ENCODE peak calls at places on chromosomes 16 and 17, in four cellular contexts. L is K562, A is GM12891, S is GM12878. V is an unnamed sample.

GRCh38 chr17:38881600-38882191 is 11.8 kb downstream of the LASP1 start:
- DNase-seq in L (peak), A (no peak), S (no peak), V (no peak)

GRCh38 chr16:50881331-50881830 is 139.5 kb downstream of the CYLD start:
- DNase-seq in A (no peak), S (no peak), L (no peak), V (no peak)

GRCh38 chr17:5702951-5703510 is 118.7 kb upstream of the NLRP1 start:
- DNase-seq in A (no peak), S (no peak), L (no peak), V (no peak)

GRCh38 chr16:78211951-78212350 is 112.5 kb downstream of the WWOX start:
- DNase-seq in A (no peak), L (no peak), S (no peak), V (no peak)

GRCh38 chr17:50953831-50954601 is 87.9 kb upstream of the TOB1 start:
- DNase-seq in A (no peak), S (no peak), L (no peak), V (no peak)

GRCh38 chr17:41724476-41725030 is 9.9 kb downstream of the HAP1 start:
- DNase-seq in A (no peak), L (no peak), S (no peak), V (no peak)

GRCh38 chr16:70703041-70703834 is 17.4 kb upstream of the MTSS2 start:
- DNase-seq in S (no peak), L (peak), A (no peak), V (no peak)

GRCh38 chr17:74865504-74866197 is 6.0 kb upstream of the GRIN2C start:
- DNase-seq in L (no peak), A (no peak), S (no peak), V (no peak)

GRCh38 chr16:11333696-11334095 is 11.6 kb upstream of the RMI2 start:
- DNase-seq in L (no peak), A (no peak), S (no peak), V (no peak)

GRCh38 chr16:72098936-72099335 is 5.3 kb downstream of the DHX38 start:
- DNase-seq in S (no peak), A (no peak), L (no peak), V (no peak)

GRCh38 chr16:86898386-86898785 is 320.0 kb downstream of the FOXL1 start:
- DNase-seq in S (no peak), A (no peak), L (no peak), V (no peak)

GRCh38 chr16:86901483-86901882 is 323.1 kb downstream of the FOXL1 start:
- DNase-seq in S (no peak), A (no peak), L (no peak), V (no peak)

GRCh38 chr16:86897486-86897885 is 319.1 kb downstream of the FOXL1 start:
- DNase-seq in A (no peak), S (no peak), L (no peak), V (no peak)

GRCh38 chr16:86899156-86899555 is 320.8 kb downstream of the FOXL1 start:
- DNase-seq in L (no peak), S (no peak), A (no peak), V (no peak)

GRCh38 chr16:86899757-86900156 is 321.4 kb downstream of the FOXL1 start:
- DNase-seq in S (no peak), A (no peak), L (no peak), V (no peak)
- TF ChIP-seq POLR2AphosphoS5 in S (no peak), A (no peak), L (no peak), V (no peak)

GRCh38 chr16:1870365-1871082 is 1.4 kb downstream of the MEIOB start:
- DNase-seq in L (no peak), S (no peak), A (no peak), V (no peak)

GRCh38 chr16:1877089-1877488 is 5.1 kb upstream of the MEIOB start:
- DNase-seq in L (no peak), S (no peak), A (no peak), V (no peak)

GRCh38 chr16:1876468-1876867 is 4.5 kb upstream of the MEIOB start:
- DNase-seq in L (no peak), A (no peak), S (peak), V (no peak)

GRCh38 chr16:1874854-1875253 is 2.9 kb upstream of the MEIOB start:
- DNase-seq in A (no peak), L (no peak), S (no peak), V (no peak)

DNA sequence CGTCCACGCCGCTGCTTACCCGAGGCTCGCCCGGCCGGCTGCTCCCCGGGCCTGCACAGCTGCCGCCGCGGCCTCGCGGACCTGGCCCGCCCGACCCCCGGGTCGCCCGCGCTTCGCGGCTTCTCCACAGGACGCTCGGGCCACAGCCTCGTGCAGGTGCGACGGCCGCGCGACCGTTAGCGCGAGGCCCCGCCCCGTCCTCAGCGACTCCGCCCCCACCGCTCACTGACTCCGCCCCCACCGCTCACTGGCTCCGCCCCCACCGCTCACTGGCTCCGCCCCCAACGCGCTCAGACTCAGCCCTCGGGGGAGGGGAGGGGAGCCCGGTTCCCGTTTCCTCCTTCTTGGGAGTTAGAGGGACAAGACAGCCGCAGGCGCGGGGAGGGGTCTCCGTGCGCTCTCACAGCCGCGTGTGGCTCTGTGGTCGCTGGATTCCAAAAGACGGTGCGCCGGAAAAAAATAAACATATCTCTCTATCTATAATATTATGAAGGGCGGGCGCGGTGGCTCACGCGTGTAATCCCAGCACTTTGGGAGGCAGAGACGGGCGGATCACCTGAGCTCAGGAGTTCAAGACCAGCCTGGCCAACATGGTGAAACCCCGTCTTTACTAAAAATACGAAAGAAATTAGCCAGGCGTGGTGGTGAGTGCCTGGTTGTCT is at the start of gene MEIOB:
- DNase-seq in S (no peak), A (no peak), L (peak), V (no peak)
- TF ChIP-seq SPI1 in S (no peak), A (no peak), L (peak), V (peak)

DNA sequence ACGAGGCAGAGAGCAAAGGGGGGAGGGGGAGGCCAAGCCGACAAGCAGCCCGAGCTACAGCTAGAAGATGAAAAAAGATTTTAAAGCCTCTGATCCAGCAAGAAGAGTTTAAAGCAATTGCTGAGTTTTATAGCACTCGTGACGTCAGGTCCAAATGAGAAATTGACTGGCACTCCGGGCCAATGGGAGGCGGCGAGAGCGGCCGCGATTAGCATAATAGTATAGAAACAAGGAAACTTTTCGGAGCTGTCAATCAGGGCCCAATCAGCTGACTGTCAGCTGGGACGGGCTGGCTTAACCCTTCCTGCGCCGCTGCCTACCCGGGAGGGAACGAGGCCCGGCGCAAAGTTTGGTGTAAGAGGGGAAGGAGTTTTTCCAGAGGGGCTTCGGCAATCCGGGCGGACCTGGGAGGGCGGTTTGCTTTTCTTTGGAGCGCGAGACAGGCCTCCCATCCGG is at the start of gene MAF:
- DNase-seq in L (peak), A (peak), S (no peak), V (no peak)
- TF ChIP-seq POLR2AphosphoS5 in L (no peak), A (no peak), S (no peak), V (no peak)

DNA sequence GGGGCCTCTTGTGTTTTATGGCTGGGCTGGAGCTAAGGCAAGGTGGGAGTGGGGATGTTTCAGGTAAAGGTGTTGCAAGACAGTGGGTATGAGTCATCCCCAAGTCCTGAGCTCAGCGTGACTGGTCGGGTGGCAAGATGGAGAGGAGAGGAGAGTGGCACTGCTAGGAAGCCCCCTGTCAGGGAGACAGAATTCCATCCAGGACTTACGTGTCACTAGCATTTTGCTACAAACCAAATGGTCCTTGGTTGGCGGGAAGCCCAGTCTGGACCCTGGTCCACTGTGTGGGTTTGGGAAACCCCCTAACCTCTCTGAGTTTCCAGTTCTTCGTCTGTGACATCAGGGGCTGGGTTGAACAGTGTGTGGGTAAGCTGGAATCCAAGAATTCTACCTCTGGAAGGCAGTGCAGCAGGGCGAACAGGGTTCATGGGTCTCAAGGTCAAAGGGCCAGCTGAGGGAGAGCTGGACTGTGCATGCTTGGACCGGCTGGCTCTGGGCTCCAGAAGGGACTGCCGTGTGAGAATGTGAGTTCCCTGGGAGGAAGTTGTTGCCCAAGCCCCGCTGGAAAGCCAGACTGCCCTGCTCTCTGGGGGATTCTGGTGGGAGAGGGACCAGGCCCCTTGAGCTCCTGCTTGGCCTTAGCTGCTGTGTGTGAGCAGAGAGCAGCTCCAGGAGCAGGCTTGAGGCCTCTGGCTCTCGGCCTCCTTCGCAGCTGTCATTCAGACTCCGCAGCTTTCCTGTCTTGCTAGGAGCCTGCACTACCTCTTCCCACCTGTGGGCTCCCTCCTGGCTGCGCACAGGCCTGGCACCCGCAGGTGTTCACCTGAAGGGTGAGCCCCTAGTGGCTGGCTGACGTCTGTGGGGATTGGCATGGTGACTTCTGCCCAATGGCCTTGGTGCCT is 84.5 kb downstream of the NT5M start:
- DNase-seq in L (peak), A (no peak), S (no peak), V (no peak)
- TF ChIP-seq SPI1 in L (no peak), A (no peak), S (no peak), V (no peak)

GRCh38 chr17:19646788-19647696 is 1.5 kb upstream of the ALDH3A2 start:
- DNase-seq in L (no peak), S (no peak), A (no peak), V (peak)

GRCh38 chr17:19642373-19642893 is 6.1 kb upstream of the ALDH3A2 start:
- DNase-seq in L (no peak), S (no peak), A (no peak), V (no peak)

GRCh38 chr17:19645608-19646250 is 2.8 kb upstream of the ALDH3A2 start:
- DNase-seq in S (no peak), A (peak), L (peak), V (peak)

GRCh38 chr17:19641687-19642372 is 6.7 kb upstream of the ALDH3A2 start:
- DNase-seq in S (no peak), L (no peak), A (no peak), V (no peak)

GRCh38 chr17:19644493-19645210 is 3.9 kb upstream of the ALDH3A2 start:
- DNase-seq in S (no peak), L (no peak), A (no peak), V (no peak)
- TF ChIP-seq POLR2AphosphoS5 in S (no peak), L (no peak), A (no peak), V (no peak)

V was measured in HL-60.